ENCODE peak calls at places on chromosome 12, in eight cellular contexts. P is AG09309, C is kidney, K is Right ventricle myocardium inferior, L is fibroblast of lung, E is transverse colon, R is Calu3, O is GM12864. I is an unnamed sample.
A peak's percentile ranks its signal among the peaks of the same experiment; 100 is the strongest.

GRCh38 chr12:106855221-106855758 is 80.8 kb downstream of the RIC8B start:
- DNase-seq in K (no peak), L (no peak), C (no peak), E (no peak), R (no peak), P (no peak), O (no peak), I (no peak)

GRCh38 chr12:127245437-127245836 is 1021.5 kb upstream of the TMEM132C start:
- DNase-seq in P (peak; percentile 54), O (no peak), C (no peak), L (no peak), K (no peak), E (no peak), R (no peak), I (peak; percentile 3)

GRCh38 chr12:3133410-3133793 is 56.2 kb downstream of the TSPAN9 start:
- DNase-seq in C (no peak), E (no peak), L (peak; percentile 41), P (no peak), K (no peak), R (no peak), O (no peak), I (no peak)

GRCh38 chr12:94795520-94795919 is 145.2 kb upstream of the TMCC3 start:
- DNase-seq in L (peak; percentile 61), P (peak; percentile 16), O (no peak), K (no peak), C (no peak), R (no peak), E (no peak), I (peak; percentile 60)

GRCh38 chr12:45284096-45284901 is 68.4 kb downstream of the ANO6 start:
- DNase-seq in E (no peak), R (peak; percentile 4), K (no peak), L (peak; percentile 50), O (no peak), C (no peak), P (no peak), I (peak; percentile 92)

GRCh38 chr12:113149361-113150150 is at the start of gene CFAP73:
- DNase-seq in P (peak; percentile 49), R (peak; percentile 96), O (no peak), C (peak; percentile 94), K (peak; percentile 81), E (peak; percentile 71), L (peak; percentile 72), I (peak; percentile 83)

GRCh38 chr12:75438052-75438754 is 42.4 kb upstream of the GLIPR1 start:
- DNase-seq in L (no peak), C (no peak), K (no peak), O (no peak), P (no peak), R (no peak), E (no peak), I (peak; percentile 51)

GRCh38 chr12:120350576-120351350 is 18.2 kb downstream of the MSI1 start:
- DNase-seq in K (no peak), O (no peak), E (no peak), R (no peak), L (no peak), C (no peak), P (no peak), I (no peak)

GRCh38 chr12:132061197-132061596 is 82.9 kb downstream of the DDX51 start:
- DNase-seq in C (no peak), O (no peak), E (no peak), R (no peak), P (no peak), L (no peak), K (no peak), I (no peak)

GRCh38 chr12:92237262-92237661 is 91.6 kb upstream of the BTG1 start:
- DNase-seq in R (no peak), E (no peak), K (no peak), L (no peak), O (no peak), P (no peak), C (no peak), I (no peak)

GRCh38 chr12:104439137-104439536 is 17.6 kb upstream of the CHST11 start:
- DNase-seq in L (no peak), K (no peak), C (no peak), E (no peak), R (no peak), O (no peak), P (no peak), I (no peak)

GRCh38 chr12:110540048-110540447 is 37.9 kb downstream of the RAD9B start:
- DNase-seq in P (no peak), O (no peak), K (no peak), R (no peak), L (no peak), C (no peak), E (no peak), I (no peak)

GRCh38 chr12:42705863-42706262 is 116.3 kb upstream of the PRICKLE1 start:
- DNase-seq in C (peak; percentile 78), L (peak; percentile 96), K (peak; percentile 86), E (peak; percentile 45), R (no peak), P (peak; percentile 82), O (no peak), I (peak; percentile 88)

GRCh38 chr12:13173537-13173936 is 23.0 kb upstream of the EMP1 start:
- DNase-seq in C (peak; percentile 83), E (peak; percentile 41), L (peak; percentile 89), R (peak; percentile 70), P (peak; percentile 83), K (peak; percentile 78), O (peak; percentile 76), I (peak; percentile 89)

GRCh38 chr12:104682790-104683279 is 226.1 kb downstream of the CHST11 start:
- DNase-seq in E (no peak), P (no peak), O (no peak), K (no peak), C (no peak), R (no peak), L (no peak), I (no peak)

GRCh38 chr12:109947511-109947910 is 47.4 kb downstream of the TCHP start:
- DNase-seq in E (no peak), C (no peak), P (peak; percentile 53), R (no peak), K (no peak), L (peak; percentile 54), O (no peak), I (peak; percentile 49)

GRCh38 chr12:60185060-60185459 is 589.2 kb downstream of the SLC16A7 start:
- DNase-seq in P (no peak), L (no peak), O (no peak), C (no peak), E (no peak), K (no peak), R (no peak), I (no peak)

GRCh38 chr12:70366581-70367267 is 634 bp downstream of the KCNMB4 start:
- DNase-seq in L (peak; percentile 22), K (peak; percentile 80), P (no peak), E (peak; percentile 41), R (peak; percentile 66), C (peak; percentile 82), O (no peak), I (peak; percentile 26)

GRCh38 chr12:46786774-46787173 is 39.0 kb downstream of the SLC38A4 start:
- DNase-seq in R (no peak), C (no peak), O (no peak), E (no peak), L (peak; percentile 71), P (no peak), K (no peak), I (peak; percentile 79)

GRCh38 chr12:40238221-40238902 is 13.6 kb downstream of the LRRK2 start:
- DNase-seq in R (no peak), E (no peak), C (no peak), P (no peak), K (no peak), O (no peak), L (no peak), I (peak; percentile 71)

GRCh38 chr12:83827860-83828259 is 1084.7 kb downstream of the SLC6A15 start:
- DNase-seq in O (no peak), K (no peak), P (no peak), E (no peak), C (no peak), R (no peak), L (peak; percentile 59), I (peak; percentile 7)

GRCh38 chr12:48414046-48414445 is 58.3 kb upstream of the ANP32D start:
- DNase-seq in O (no peak), L (no peak), C (no peak), P (no peak), K (no peak), R (no peak), E (no peak), I (no peak)

GRCh38 chr12:78530065-78530765 is 334.4 kb upstream of the SYT1 start:
- DNase-seq in E (no peak), K (no peak), R (no peak), L (peak; percentile 73), C (no peak), P (peak; percentile 32), O (no peak), I (peak; percentile 99)

GRCh38 chr12:121124402-121125109 is 8.1 kb upstream of the P2RX7 start:
- DNase-seq in L (peak; percentile 64), P (peak; percentile 55), E (no peak), R (peak; percentile 80), O (no peak), K (no peak), C (no peak), I (peak; percentile 93)

GRCh38 chr12:77031745-77032144 is 33.6 kb downstream of the E2F7 start:
- DNase-seq in K (no peak), L (peak; percentile 40), R (no peak), O (no peak), E (no peak), P (no peak), C (no peak), I (peak; percentile 77)

GRCh38 chr12:14814082-14814481 is at the start of gene SMCO3:
- DNase-seq in R (no peak), O (no peak), P (no peak), E (no peak), K (no peak), C (no peak), L (no peak), I (no peak)

GRCh38 chr12:50188875-50189575 is 21.9 kb upstream of the CERS5 start:
- DNase-seq in E (peak; percentile 18), K (no peak), C (no peak), P (no peak), L (no peak), O (no peak), R (no peak), I (peak; percentile 28)

GRCh38 chr12:113071063-113071426 is 14.5 kb downstream of the DTX1 start:
- DNase-seq in P (no peak), R (no peak), E (no peak), C (no peak), L (no peak), O (no peak), K (no peak), I (no peak)

GRCh38 chr12:75542942-75543341 is 31.5 kb upstream of the KRR1 start:
- DNase-seq in P (no peak), K (no peak), E (no peak), O (no peak), L (peak; percentile 82), C (no peak), R (no peak), I (peak; percentile 58)

GRCh38 chr12:495466-495865 is 35.7 kb downstream of the B4GALNT3 start:
- DNase-seq in E (no peak), L (no peak), C (no peak), O (no peak), K (no peak), P (no peak), R (no peak), I (no peak)

GRCh38 chr12:70543444-70543843 is 93.8 kb downstream of the PTPRB start:
- DNase-seq in P (peak; percentile 91), R (no peak), L (peak; percentile 91), C (no peak), E (no peak), K (no peak), O (no peak), I (peak; percentile 91)

GRCh38 chr12:52952082-52952801 is 3.3 kb downstream of the KRT18 start:
- DNase-seq in O (no peak), P (no peak), R (peak; percentile 48), L (no peak), E (peak; percentile 70), K (no peak), C (no peak), I (peak; percentile 61)